ENCODE peak calls at places on chromosomes 6 and 20, in eight cellular contexts. L is psoas muscle, I is endothelial cell, G is GM12864, A is fibroblast of the aortic adventitia, B is left ventricle myocardium inferior, D is tibial nerve, K is breast epithelium. Z is an unnamed sample.
A peak's percentile ranks its signal among the peaks of the same experiment; 100 is the strongest.

GRCh38 chr6:27168586-27169443 is 78.7 kb upstream of the PRSS16 start:
- DNase-seq in L (no peak), I (no peak), G (no peak), A (peak; percentile 54), B (no peak), D (no peak), K (no peak), Z (no peak)

GRCh38 chr20:63968136-63968927 is 1.4 kb downstream of the ZNF512B start:
- DNase-seq in L (peak; percentile 13), I (no peak), G (no peak), A (no peak), B (peak; percentile 12), D (no peak), K (no peak), Z (no peak)

GRCh38 chr20:56716806-56717205 is 87.7 kb downstream of the TFAP2C start:
- DNase-seq in L (no peak), I (no peak), G (no peak), A (no peak), B (no peak), D (no peak), K (peak; percentile 64), Z (no peak)

GRCh38 chr20:61799928-61800327 is 265.8 kb downstream of the TAF4 start:
- DNase-seq in L (no peak), I (no peak), G (no peak), A (no peak), B (no peak), D (no peak), K (no peak), Z (no peak)

GRCh38 chr6:444653-445275 is 53.2 kb downstream of the IRF4 start:
- DNase-seq in L (no peak), I (no peak), G (no peak), A (no peak), B (no peak), D (no peak), K (no peak), Z (no peak)

GRCh38 chr20:48732081-48732829 is 95.5 kb downstream of the PREX1 start:
- DNase-seq in L (no peak), I (no peak), G (no peak), A (no peak), B (no peak), D (peak; percentile 36), K (no peak), Z (no peak)

GRCh38 chr6:73656501-73657145 is 2.8 kb upstream of the SLC17A5 start:
- DNase-seq in L (no peak), I (no peak), G (no peak), A (no peak), B (no peak), D (no peak), K (no peak), Z (no peak)

GRCh38 chr6:108633436-108633835 is 72.7 kb downstream of the FOXO3 start:
- DNase-seq in L (no peak), I (no peak), G (no peak), A (no peak), B (no peak), D (no peak), K (no peak), Z (no peak)

GRCh38 chr6:33746651-33747100 is at the start of gene IP6K3:
- DNase-seq in L (peak; percentile 85), I (no peak), G (no peak), A (no peak), B (peak; percentile 78), D (no peak), K (no peak), Z (no peak)

GRCh38 chr6:97465877-97466710 is 183.1 kb upstream of the MMS22L start:
- DNase-seq in L (no peak), I (no peak), G (no peak), A (no peak), B (no peak), D (no peak), K (no peak), Z (no peak)

GRCh38 chr6:90415178-90415577 is 118.5 kb upstream of the BACH2 start:
- DNase-seq in L (no peak), I (no peak), G (no peak), A (no peak), B (no peak), D (no peak), K (no peak), Z (no peak)

GRCh38 chr20:56187791-56188190 is 60.7 kb upstream of the MC3R start:
- DNase-seq in L (no peak), I (no peak), G (no peak), A (no peak), B (no peak), D (no peak), K (no peak), Z (no peak)

GRCh38 chr6:149246691-149247384 is 70.7 kb upstream of the TAB2 start:
- DNase-seq in L (no peak), I (no peak), G (peak; percentile 69), A (no peak), B (no peak), D (no peak), K (no peak), Z (peak; percentile 57)

GRCh38 chr6:142975272-142975805 is 30.4 kb upstream of the HIVEP2 start:
- DNase-seq in L (no peak), I (no peak), G (no peak), A (no peak), B (no peak), D (no peak), K (no peak), Z (no peak)

GRCh38 chr20:32600681-32601237 is 15.6 kb upstream of the NOL4L start:
- DNase-seq in L (no peak), I (no peak), G (no peak), A (no peak), B (no peak), D (no peak), K (no peak), Z (no peak)

GRCh38 chr6:105209950-105210706 is 30.3 kb upstream of the POPDC3 start:
- DNase-seq in L (no peak), I (no peak), G (no peak), A (peak; percentile 85), B (no peak), D (no peak), K (no peak), Z (no peak)

GRCh38 chr6:138182939-138183791 is 21.4 kb downstream of the ARFGEF3 start:
- DNase-seq in L (no peak), I (no peak), G (no peak), A (no peak), B (no peak), D (no peak), K (no peak), Z (no peak)

GRCh38 chr6:41449399-41450245 is 96.6 kb upstream of the FOXP4 start:
- DNase-seq in L (peak; percentile 49), I (no peak), G (no peak), A (peak; percentile 54), B (no peak), D (peak; percentile 48), K (no peak), Z (no peak)

GRCh38 chr6:47476794-47477496 is 644 bp upstream of the CD2AP start:
- DNase-seq in L (no peak), I (no peak), G (no peak), A (no peak), B (no peak), D (no peak), K (no peak), Z (no peak)

GRCh38 chr6:135210632-135211305 is 29.7 kb downstream of the MYB start:
- DNase-seq in L (no peak), I (no peak), G (no peak), A (no peak), B (no peak), D (no peak), K (no peak), Z (no peak)

GRCh38 chr20:61728326-61728725 is 337.4 kb downstream of the TAF4 start:
- DNase-seq in L (no peak), I (no peak), G (no peak), A (no peak), B (no peak), D (no peak), K (no peak), Z (no peak)

GRCh38 chr6:159969921-159970320 is 1.0 kb downstream of the IGF2R start:
- DNase-seq in L (peak; percentile 29), I (peak; percentile 50), G (no peak), A (peak; percentile 81), B (no peak), D (peak; percentile 34), K (no peak), Z (peak; percentile 73)

GRCh38 chr6:145020543-145020942 is 714.8 kb downstream of the EPM2A start:
- DNase-seq in L (no peak), I (no peak), G (no peak), A (no peak), B (no peak), D (no peak), K (no peak), Z (no peak)

GRCh38 chr6:89071036-89071435 is 9.5 kb upstream of the PNRC1 start:
- DNase-seq in L (no peak), I (no peak), G (no peak), A (no peak), B (no peak), D (no peak), K (no peak), Z (no peak)

GRCh38 chr20:36334281-36335075 is 28.3 kb downstream of the DLGAP4 start:
- DNase-seq in L (no peak), I (no peak), G (no peak), A (no peak), B (no peak), D (no peak), K (no peak), Z (no peak)

GRCh38 chr6:38319259-38320255 is 320.2 kb downstream of the BTBD9 start:
- DNase-seq in L (no peak), I (no peak), G (no peak), A (no peak), B (no peak), D (no peak), K (no peak), Z (no peak)
- TF ChIP-seq CTCF in L (no peak), I (no peak), G (no peak), A (no peak), B (no peak), D (no peak), K (no peak), Z (no peak)

GRCh38 chr20:25553819-25554296 is 31.5 kb downstream of the NINL start:
- DNase-seq in L (no peak), I (no peak), G (no peak), A (peak; percentile 58), B (no peak), D (no peak), K (no peak), Z (no peak)
- TF ChIP-seq CTCF in L (no peak), I (no peak), G (no peak), A (no peak), B (no peak), D (no peak), K (no peak), Z (no peak)

GRCh38 chr20:19784511-19785172 is 26.6 kb downstream of the RIN2 start:
- DNase-seq in L (peak; percentile 44), I (peak; percentile 64), G (peak; percentile 29), A (peak; percentile 92), B (peak; percentile 53), D (no peak), K (peak; percentile 59), Z (peak; percentile 52)
- TF ChIP-seq CTCF in L (peak; percentile 81), I (peak; percentile 76), G (peak; percentile 74), A (peak; percentile 63), B (peak; percentile 85), D (peak; percentile 76), K (peak; percentile 88), Z (peak; percentile 56)

DNA sequence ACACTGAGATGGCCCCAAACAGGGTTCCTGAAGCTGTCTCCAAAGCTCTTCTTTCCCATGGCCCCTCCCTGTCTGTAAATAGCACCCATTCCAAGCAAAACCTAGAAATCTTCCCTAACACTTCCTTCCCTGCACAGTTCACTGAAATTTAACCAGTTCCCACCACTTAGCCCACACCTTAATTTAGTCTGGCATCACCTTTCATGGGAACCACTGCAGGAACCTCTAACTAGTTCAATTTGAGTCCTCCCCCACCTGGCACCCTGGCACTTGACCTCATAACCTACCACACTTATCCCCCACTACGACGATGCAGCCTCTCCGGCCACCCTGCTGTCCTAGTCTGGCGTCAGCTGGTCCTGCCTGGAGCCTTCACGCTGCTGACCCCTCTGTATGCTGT is 278.7 kb downstream of the GMDS start:
- DNase-seq in L (no peak), I (no peak), G (no peak), A (no peak), B (no peak), D (no peak), K (no peak), Z (no peak)
- TF ChIP-seq CTCF in L (no peak), I (no peak), G (no peak), A (no peak), B (no peak), D (no peak), K (no peak), Z (no peak)